ENCODE peak calls at places on chromosomes 5 and 9, in eight cellular contexts. One of them, this sample, is unnamed.

GRCh38 chr5:68522863-68523262 is 307.3 kb downstream of the PIK3R1 start:
- DNase-seq in GM23338: no peak
- DNase-seq in OCI-LY7: no peak
- DNase-seq in MM.1S: no peak
- DNase-seq in HCT116: no peak
- DNase-seq in hepatocyte: peak; percentile 28
- DNase-seq in SK-N-SH: no peak
- DNase-seq in PC-9: no peak
- DNase-seq in this sample: no peak

GRCh38 chr5:164540174-164540573 is 1034.8 kb downstream of the MAT2B start:
- DNase-seq in GM23338: no peak
- DNase-seq in OCI-LY7: no peak
- DNase-seq in MM.1S: no peak
- DNase-seq in HCT116: no peak
- DNase-seq in hepatocyte: no peak
- DNase-seq in SK-N-SH: no peak
- DNase-seq in PC-9: no peak
- DNase-seq in this sample: no peak

GRCh38 chr5:122258241-122258640 is 53.8 kb upstream of the SNCAIP start:
- DNase-seq in GM23338: no peak
- DNase-seq in OCI-LY7: no peak
- DNase-seq in MM.1S: no peak
- DNase-seq in HCT116: no peak
- DNase-seq in hepatocyte: no peak
- DNase-seq in SK-N-SH: no peak
- DNase-seq in PC-9: no peak
- DNase-seq in this sample: no peak

GRCh38 chr5:159836691-159837090 is 79.6 kb upstream of the ADRA1B start:
- DNase-seq in GM23338: no peak
- DNase-seq in OCI-LY7: no peak
- DNase-seq in MM.1S: no peak
- DNase-seq in HCT116: no peak
- DNase-seq in hepatocyte: no peak
- DNase-seq in SK-N-SH: no peak
- DNase-seq in PC-9: no peak
- DNase-seq in this sample: no peak

GRCh38 chr5:81631124-81631523 is 119.8 kb downstream of the SSBP2 start:
- DNase-seq in GM23338: no peak
- DNase-seq in OCI-LY7: peak; percentile 84
- DNase-seq in MM.1S: peak; percentile 89
- DNase-seq in HCT116: no peak
- DNase-seq in hepatocyte: no peak
- DNase-seq in SK-N-SH: no peak
- DNase-seq in PC-9: no peak
- DNase-seq in this sample: no peak

GRCh38 chr9:8576741-8577140 is 777.2 kb upstream of the DMAC1 start:
- DNase-seq in GM23338: no peak
- DNase-seq in OCI-LY7: no peak
- DNase-seq in MM.1S: no peak
- DNase-seq in HCT116: no peak
- DNase-seq in hepatocyte: no peak
- DNase-seq in SK-N-SH: no peak
- DNase-seq in PC-9: no peak
- DNase-seq in this sample: no peak

GRCh38 chr5:81021951-81022687 is 62.0 kb downstream of the RASGRF2 start:
- DNase-seq in GM23338: no peak
- DNase-seq in OCI-LY7: no peak
- DNase-seq in MM.1S: no peak
- DNase-seq in HCT116: no peak
- DNase-seq in hepatocyte: no peak
- DNase-seq in SK-N-SH: no peak
- DNase-seq in PC-9: no peak
- DNase-seq in this sample: no peak

GRCh38 chr9:93112116-93112863 is 16.3 kb downstream of the CARD19 start:
- DNase-seq in GM23338: no peak
- DNase-seq in OCI-LY7: no peak
- DNase-seq in MM.1S: no peak
- DNase-seq in HCT116: no peak
- DNase-seq in hepatocyte: no peak
- DNase-seq in SK-N-SH: no peak
- DNase-seq in PC-9: no peak
- DNase-seq in this sample: no peak

GRCh38 chr9:113895526-113895925 is 19.4 kb downstream of the ZNF618 start:
- DNase-seq in GM23338: no peak
- DNase-seq in OCI-LY7: no peak
- DNase-seq in MM.1S: no peak
- DNase-seq in HCT116: no peak
- DNase-seq in hepatocyte: no peak
- DNase-seq in SK-N-SH: no peak
- DNase-seq in PC-9: no peak
- DNase-seq in this sample: no peak

GRCh38 chr5:11248958-11249357 is 487.9 kb upstream of the DAP start:
- DNase-seq in GM23338: no peak
- DNase-seq in OCI-LY7: no peak
- DNase-seq in MM.1S: no peak
- DNase-seq in HCT116: no peak
- DNase-seq in hepatocyte: no peak
- DNase-seq in SK-N-SH: no peak
- DNase-seq in PC-9: no peak
- DNase-seq in this sample: no peak

GRCh38 chr5:141493500-141494422 is 4.9 kb downstream of the PCDHGC5 start:
- DNase-seq in GM23338: no peak
- DNase-seq in OCI-LY7: no peak
- DNase-seq in MM.1S: no peak
- DNase-seq in HCT116: no peak
- DNase-seq in hepatocyte: no peak
- DNase-seq in SK-N-SH: no peak
- DNase-seq in PC-9: no peak
- DNase-seq in this sample: no peak

GRCh38 chr5:141495456-141495811 is 6.6 kb downstream of the PCDHGC5 start:
- DNase-seq in GM23338: no peak
- DNase-seq in OCI-LY7: no peak
- DNase-seq in MM.1S: no peak
- DNase-seq in HCT116: no peak
- DNase-seq in hepatocyte: no peak
- DNase-seq in SK-N-SH: no peak
- DNase-seq in PC-9: no peak
- DNase-seq in this sample: no peak

GRCh38 chr5:141494761-141495455 is 6.0 kb downstream of the PCDHGC5 start:
- DNase-seq in GM23338: peak; percentile 62
- DNase-seq in OCI-LY7: no peak
- DNase-seq in MM.1S: no peak
- DNase-seq in HCT116: no peak
- DNase-seq in hepatocyte: no peak
- DNase-seq in SK-N-SH: no peak
- DNase-seq in PC-9: no peak
- DNase-seq in this sample: no peak

GRCh38 chr5:141492168-141492885 is 3.4 kb downstream of the PCDHGC5 start:
- DNase-seq in GM23338: peak; percentile 70
- DNase-seq in OCI-LY7: no peak
- DNase-seq in MM.1S: no peak
- DNase-seq in HCT116: no peak
- DNase-seq in hepatocyte: no peak
- DNase-seq in SK-N-SH: no peak
- DNase-seq in PC-9: no peak
- DNase-seq in this sample: no peak

GRCh38 chr5:141496038-141496437 is 7.2 kb downstream of the PCDHGC5 start:
- DNase-seq in GM23338: peak; percentile 45
- DNase-seq in OCI-LY7: no peak
- DNase-seq in MM.1S: no peak
- DNase-seq in HCT116: no peak
- DNase-seq in hepatocyte: no peak
- DNase-seq in SK-N-SH: no peak
- DNase-seq in PC-9: no peak
- DNase-seq in this sample: no peak
- H3K9me2 ChIP-seq in GM23338: no peaks in the 10 kb centered on the region
- H3K9me2 ChIP-seq in OCI-LY7: no peaks in the 10 kb centered on the region
- H3K9me2 ChIP-seq in MM.1S: no peaks in the 10 kb centered on the region
- H3K9me2 ChIP-seq in HCT116: no peaks in the 10 kb centered on the region
- H3K9me2 ChIP-seq in hepatocyte: no peaks in the 10 kb centered on the region
- H3K9me2 ChIP-seq in SK-N-SH: no peaks in the 10 kb centered on the region
- H3K9me2 ChIP-seq in PC-9: no peaks in the 10 kb centered on the region
- H3K9me2 ChIP-seq in this sample: no peaks in the 10 kb centered on the region

GRCh38 chr5:132773601-132774355 is 3.3 kb downstream of the SEPTIN8 start:
- DNase-seq in GM23338: no peak
- DNase-seq in OCI-LY7: no peak
- DNase-seq in MM.1S: no peak
- DNase-seq in HCT116: no peak
- DNase-seq in hepatocyte: no peak
- DNase-seq in SK-N-SH: no peak
- DNase-seq in PC-9: no peak
- DNase-seq in this sample: no peak

GRCh38 chr5:132773114-132773513 is 3.9 kb downstream of the SEPTIN8 start:
- DNase-seq in GM23338: no peak
- DNase-seq in OCI-LY7: no peak
- DNase-seq in MM.1S: no peak
- DNase-seq in HCT116: no peak
- DNase-seq in hepatocyte: no peak
- DNase-seq in SK-N-SH: peak; percentile 15
- DNase-seq in PC-9: no peak
- DNase-seq in this sample: no peak

GRCh38 chr5:132774896-132775295 is 2.1 kb downstream of the SEPTIN8 start:
- DNase-seq in GM23338: no peak
- DNase-seq in OCI-LY7: no peak
- DNase-seq in MM.1S: no peak
- DNase-seq in HCT116: no peak
- DNase-seq in hepatocyte: no peak
- DNase-seq in SK-N-SH: no peak
- DNase-seq in PC-9: no peak
- DNase-seq in this sample: no peak

GRCh38 chr5:132775439-132776076 is 1.5 kb downstream of the SEPTIN8 start:
- DNase-seq in GM23338: no peak
- DNase-seq in OCI-LY7: no peak
- DNase-seq in MM.1S: no peak
- DNase-seq in HCT116: no peak
- DNase-seq in hepatocyte: peak; percentile 30
- DNase-seq in SK-N-SH: no peak
- DNase-seq in PC-9: peak; percentile 62
- DNase-seq in this sample: no peak

DNA sequence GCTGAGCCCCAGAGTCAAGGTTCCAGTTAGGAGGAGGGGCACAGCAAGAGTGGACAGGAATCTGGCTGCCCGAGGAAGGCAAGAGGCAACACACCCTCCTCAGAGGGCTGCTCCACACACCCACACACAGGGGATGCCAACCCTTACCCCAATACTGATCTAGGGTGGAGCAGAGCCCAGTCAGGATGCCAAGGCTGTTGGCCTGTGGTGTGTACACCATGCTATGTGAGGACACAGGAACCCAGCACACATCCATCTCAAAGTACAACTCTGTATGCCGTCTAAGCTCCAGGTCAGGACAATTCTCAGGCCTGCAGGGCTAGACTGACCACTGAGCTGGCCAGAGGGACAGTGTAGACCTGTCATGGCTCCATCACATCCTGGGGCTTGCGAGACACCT is 2.6 kb downstream of the SEPTIN8 start:
- DNase-seq in GM23338: no peak
- DNase-seq in OCI-LY7: no peak
- DNase-seq in MM.1S: no peak
- DNase-seq in HCT116: no peak
- DNase-seq in hepatocyte: no peak
- DNase-seq in SK-N-SH: no peak
- DNase-seq in PC-9: no peak
- DNase-seq in this sample: no peak
- H4K20me1 ChIP-seq in GM23338: peaks cover 4% of the 10 kb centered on the region
- H4K20me1 ChIP-seq in OCI-LY7: no peaks in the 10 kb centered on the region
- H4K20me1 ChIP-seq in MM.1S: no peaks in the 10 kb centered on the region
- H4K20me1 ChIP-seq in HCT116: no peaks in the 10 kb centered on the region
- H4K20me1 ChIP-seq in hepatocyte: peaks cover 9% of the 10 kb centered on the region
- H4K20me1 ChIP-seq in SK-N-SH: peaks cover 6% of the 10 kb centered on the region
- H4K20me1 ChIP-seq in PC-9: no peaks in the 10 kb centered on the region
- H4K20me1 ChIP-seq in this sample: no peaks in the 10 kb centered on the region

DNA sequence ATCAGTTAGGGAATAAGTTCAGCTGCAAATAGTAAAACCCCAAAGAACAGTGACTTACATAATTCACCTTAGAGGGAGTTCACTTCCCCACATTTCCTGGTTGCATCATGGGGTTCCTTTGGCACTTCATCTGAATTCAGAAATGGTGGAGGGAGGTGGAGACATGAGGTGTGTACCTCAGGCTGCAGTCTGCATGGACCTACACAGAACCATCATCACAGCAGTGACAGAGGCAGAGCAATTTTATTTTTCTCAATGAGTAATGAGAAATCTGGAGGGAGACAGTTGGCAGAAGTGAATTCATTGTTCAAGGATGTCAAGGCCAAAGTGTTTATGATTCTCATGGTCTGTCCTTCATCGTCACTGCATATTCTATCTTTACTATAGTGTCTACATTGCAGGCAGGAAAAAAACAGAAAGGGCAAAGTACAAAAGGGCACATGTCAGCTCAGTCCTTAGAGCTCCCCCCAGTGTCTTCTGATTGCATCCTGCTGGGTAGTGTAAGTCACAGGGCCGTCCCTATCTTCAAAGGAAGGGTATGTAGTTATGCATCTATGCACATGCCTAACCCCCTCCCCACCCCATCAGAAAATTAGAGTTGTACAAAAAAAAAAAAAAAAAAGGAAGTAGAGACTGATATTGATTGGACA is 132.8 kb upstream of the APC start:
- DNase-seq in GM23338: peak; percentile 60
- DNase-seq in OCI-LY7: peak; percentile 69
- DNase-seq in MM.1S: peak; percentile 15
- DNase-seq in HCT116: peak; percentile 29
- DNase-seq in hepatocyte: peak; percentile 70
- DNase-seq in SK-N-SH: peak; percentile 12
- DNase-seq in PC-9: no peak
- DNase-seq in this sample: peak; percentile 28
- TF ChIP-seq CTCF in GM23338: peak; percentile 80
- TF ChIP-seq CTCF in OCI-LY7: peak; percentile 80
- TF ChIP-seq CTCF in MM.1S: peak; percentile 32
- TF ChIP-seq CTCF in HCT116: peak; percentile 52
- TF ChIP-seq CTCF in hepatocyte: peak; percentile 43
- TF ChIP-seq CTCF in SK-N-SH: no peak
- TF ChIP-seq CTCF in PC-9: no peak
- TF ChIP-seq CTCF in this sample: peak; percentile 50

DNA sequence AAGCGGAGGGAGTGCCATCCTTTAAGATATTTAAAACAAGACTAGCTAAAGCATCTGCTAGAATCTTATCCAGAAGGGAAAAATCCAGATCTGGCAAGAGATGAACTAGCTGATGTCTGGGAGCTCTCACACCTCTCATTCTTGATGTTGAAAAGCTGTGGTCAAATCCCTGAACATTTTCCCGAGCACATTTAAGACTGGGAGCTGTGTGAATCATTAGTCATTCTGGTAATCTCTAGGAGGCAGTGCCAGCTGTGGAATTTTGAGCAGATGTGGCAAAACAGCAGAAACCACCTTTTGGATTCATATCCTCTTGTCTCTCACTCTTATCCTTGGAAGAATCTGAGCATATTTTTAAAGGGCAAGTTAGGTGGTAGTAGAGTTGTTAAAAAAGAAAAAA is 218.0 kb downstream of the MAN2A1 start:
- DNase-seq in GM23338: no peak
- DNase-seq in OCI-LY7: no peak
- DNase-seq in MM.1S: no peak
- DNase-seq in HCT116: no peak
- DNase-seq in hepatocyte: peak; percentile 26
- DNase-seq in SK-N-SH: no peak
- DNase-seq in PC-9: no peak
- DNase-seq in this sample: peak; percentile 39
- H3K9me2 ChIP-seq in GM23338: peaks cover 8% of the 10 kb centered on the region
- H3K9me2 ChIP-seq in OCI-LY7: no peaks in the 10 kb centered on the region
- H3K9me2 ChIP-seq in MM.1S: no peaks in the 10 kb centered on the region
- H3K9me2 ChIP-seq in HCT116: no peaks in the 10 kb centered on the region
- H3K9me2 ChIP-seq in hepatocyte: no peaks in the 10 kb centered on the region
- H3K9me2 ChIP-seq in SK-N-SH: no peaks in the 10 kb centered on the region
- H3K9me2 ChIP-seq in PC-9: no peaks in the 10 kb centered on the region
- H3K9me2 ChIP-seq in this sample: no peaks in the 10 kb centered on the region

GRCh38 chr5:72122619-72123018 is 15.3 kb downstream of the MAP1B start:
- DNase-seq in GM23338: peak; percentile 27
- DNase-seq in OCI-LY7: no peak
- DNase-seq in MM.1S: no peak
- DNase-seq in HCT116: no peak
- DNase-seq in hepatocyte: no peak
- DNase-seq in SK-N-SH: no peak
- DNase-seq in PC-9: no peak
- DNase-seq in this sample: no peak
- H4K20me1 ChIP-seq in GM23338: no peaks in the 10 kb centered on the region
- H4K20me1 ChIP-seq in OCI-LY7: no peaks in the 10 kb centered on the region
- H4K20me1 ChIP-seq in MM.1S: no peaks in the 10 kb centered on the region
- H4K20me1 ChIP-seq in HCT116: no peaks in the 10 kb centered on the region
- H4K20me1 ChIP-seq in hepatocyte: peaks cover 8% of the 10 kb centered on the region
- H4K20me1 ChIP-seq in SK-N-SH: peaks cover 98% of the 10 kb centered on the region
- H4K20me1 ChIP-seq in PC-9: peaks cover 8% of the 10 kb centered on the region
- H4K20me1 ChIP-seq in this sample: no peaks in the 10 kb centered on the region

This sample was measured in PC-3.